ENCODE peak calls at places on chromosomes 5 and 9, in eight cellular contexts. H is choroid plexus epithelial cell, U is Calu3, Y is progenitor cell of endocrine pancreas, E is stomach, T is lung, V is AG04450, W is HepG2. S is an unnamed sample.

GRCh38 chr9:8799231-8800014 is 999.8 kb upstream of the DMAC1 start:
- DNase-seq in Y (no peak), V (no peak), T (no peak), H (no peak), W (no peak), U (no peak), E (no peak), S (no peak)

GRCh38 chr9:76560481-76560891 is 101.5 kb downstream of the GCNT1 start:
- DNase-seq in U (peak; percentile 38), H (peak; percentile 90), Y (no peak), E (no peak), T (no peak), W (no peak), V (no peak), S (no peak)

GRCh38 chr9:131282175-131282574 is 5.9 kb upstream of the FAM78A start:
- DNase-seq in W (no peak), E (no peak), Y (no peak), H (no peak), V (no peak), U (no peak), T (no peak), S (no peak)

GRCh38 chr5:104859437-104859836 is 1296.8 kb upstream of the NUDT12 start:
- DNase-seq in U (no peak), Y (no peak), H (peak; percentile 54), V (no peak), W (no peak), E (no peak), T (no peak), S (no peak)

GRCh38 chr9:126389958-126390357 is 63.3 kb downstream of the MVB12B start:
- DNase-seq in W (no peak), V (no peak), H (no peak), E (no peak), Y (no peak), T (no peak), U (no peak), S (no peak)

GRCh38 chr9:37929441-37929895 is 25.5 kb upstream of the SLC25A51 start:
- DNase-seq in U (no peak), H (peak; percentile 70), W (no peak), Y (no peak), V (no peak), E (no peak), T (no peak), S (no peak)

GRCh38 chr9:34662544-34663295 is at the start of gene CCL27:
- DNase-seq in U (no peak), V (no peak), W (no peak), E (no peak), H (no peak), Y (no peak), T (no peak), S (no peak)

GRCh38 chr9:125529589-125530515 is 177.2 kb downstream of the MAPKAP1 start:
- DNase-seq in V (no peak), U (no peak), W (no peak), H (no peak), Y (no peak), T (no peak), E (no peak), S (no peak)

DNA sequence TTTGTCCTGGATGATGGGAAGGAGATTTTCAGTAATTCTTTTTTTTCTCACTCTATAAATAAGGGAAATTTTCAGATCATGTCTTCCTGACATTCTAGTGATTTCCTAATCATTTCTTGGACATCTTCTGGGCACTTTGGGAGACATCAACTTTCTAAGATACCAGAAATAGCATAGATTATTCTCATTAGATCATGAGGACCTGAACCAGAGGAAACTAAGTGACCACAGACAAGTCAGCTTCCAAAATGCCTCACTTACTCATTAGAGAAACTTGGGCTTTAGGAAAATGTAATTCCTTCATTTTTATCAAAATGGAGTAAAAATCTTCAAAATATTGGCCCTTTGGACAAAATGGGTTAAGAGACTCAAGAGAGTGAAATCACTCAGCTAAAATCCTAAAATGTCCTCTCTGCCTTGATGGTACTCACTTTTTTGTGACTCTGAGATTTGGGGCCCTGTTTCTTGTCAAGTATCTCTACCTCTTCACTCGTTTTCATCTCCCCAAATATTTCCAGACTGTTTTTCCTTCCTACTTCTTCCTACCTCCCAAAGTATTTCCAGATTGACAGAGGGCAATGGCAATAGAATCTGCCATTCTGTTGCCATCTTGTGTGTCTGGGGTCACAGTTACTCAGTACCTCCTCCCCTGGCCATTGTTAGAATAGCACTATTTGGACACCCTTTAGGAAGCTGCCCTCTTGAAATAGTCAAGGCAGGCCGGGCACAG is 194.5 kb downstream of the NR3C1 start:
- DNase-seq in V (no peak), Y (no peak), T (no peak), H (no peak), W (no peak), E (no peak), U (no peak), S (no peak)
- TF ChIP-seq CTCF in V (peak; percentile 22), Y (no peak), T (no peak), H (peak; percentile 30), W (no peak), E (no peak), U (peak; percentile 26), S (peak; percentile 14)

DNA sequence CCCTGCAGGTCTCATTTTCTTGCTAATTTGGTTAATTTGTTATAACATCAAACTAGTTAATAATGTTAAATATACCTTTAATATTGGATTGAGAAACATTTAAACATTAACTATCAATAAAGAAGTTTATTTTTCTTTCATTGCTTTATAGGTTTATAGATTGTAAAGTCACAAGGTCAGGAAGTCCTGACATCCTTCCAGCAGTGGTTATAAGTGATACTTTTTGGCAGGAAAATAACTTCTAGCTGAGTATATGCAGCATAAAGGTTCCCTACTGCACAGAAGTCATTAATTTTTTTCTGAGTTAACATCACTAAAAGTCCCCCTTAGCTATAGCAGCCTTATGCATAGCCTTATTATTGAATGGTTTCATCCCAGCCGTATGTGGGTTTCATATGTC is 85.5 kb downstream of the LNPEP start:
- DNase-seq in Y (no peak), H (no peak), T (no peak), V (no peak), E (no peak), W (no peak), U (no peak), S (no peak)
- TF ChIP-seq CTCF in Y (no peak), H (no peak), T (no peak), V (no peak), E (no peak), W (no peak), U (no peak), S (no peak)

GRCh38 chr5:147455321-147455720 is 54.5 kb downstream of the DPYSL3 start:
- DNase-seq in T (no peak), H (peak; percentile 47), U (no peak), W (no peak), Y (no peak), E (no peak), V (no peak), S (no peak)
- TF ChIP-seq CTCF in T (no peak), H (no peak), U (no peak), W (no peak), Y (no peak), E (no peak), V (no peak), S (no peak)

GRCh38 chr5:176821441-176821840 is 11.1 kb downstream of the UNC5A start:
- DNase-seq in H (no peak), U (no peak), Y (no peak), E (no peak), W (no peak), T (no peak), V (no peak), S (no peak)
- TF ChIP-seq CTCF in H (no peak), U (no peak), Y (no peak), E (no peak), W (no peak), T (no peak), V (no peak), S (no peak)

DNA sequence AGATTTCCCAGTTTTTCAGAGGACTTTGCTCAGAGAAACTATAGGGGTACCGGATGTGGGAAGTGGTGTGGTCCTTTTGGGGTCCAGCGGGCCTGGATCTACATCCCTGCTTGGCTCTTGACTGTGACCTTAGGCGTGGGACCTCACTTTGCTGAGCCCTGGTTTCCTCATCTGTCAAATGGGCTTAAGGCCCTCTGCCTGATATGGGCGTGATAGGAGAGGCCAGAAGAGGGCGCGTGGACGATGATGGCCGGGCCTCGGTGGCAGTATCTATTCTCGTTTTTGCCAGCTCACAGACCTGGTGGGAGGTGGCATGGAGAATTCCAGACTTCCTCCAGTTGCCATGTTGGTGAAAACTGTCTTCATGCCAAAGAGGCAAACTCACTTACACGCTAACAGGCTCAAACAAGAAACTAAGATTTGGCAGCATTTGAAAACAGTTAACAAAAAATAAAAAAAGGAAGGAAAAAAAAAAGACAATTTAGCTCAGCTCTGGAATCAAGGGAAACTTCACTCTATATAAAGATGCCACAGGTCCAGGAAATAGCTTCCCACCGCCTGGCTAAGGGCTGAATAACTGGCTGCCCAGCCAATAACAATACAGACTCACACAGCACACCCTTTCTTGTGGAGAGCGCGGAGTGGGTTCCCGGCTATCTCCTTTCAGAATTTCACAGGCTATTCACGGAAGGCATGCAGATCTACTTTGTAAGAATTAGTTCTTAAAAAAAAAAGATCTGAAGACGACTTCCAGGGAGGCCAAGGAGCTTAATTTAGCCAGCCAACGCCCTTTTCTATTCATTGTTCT is 1.7 kb downstream of the SH3PXD2B start:
- DNase-seq in T (no peak), H (peak; percentile 76), V (no peak), E (peak; percentile 31), W (no peak), Y (no peak), U (peak; percentile 30), S (no peak)
- TF ChIP-seq CTCF in T (no peak), H (peak; percentile 14), V (peak; percentile 3), E (no peak), W (no peak), Y (no peak), U (no peak), S (no peak)

GRCh38 chr5:78641060-78641474 is 7.5 kb downstream of the LHFPL2 start:
- DNase-seq in W (peak; percentile 87), Y (no peak), H (no peak), U (no peak), V (no peak), T (no peak), E (no peak), S (no peak)

GRCh38 chr5:78639811-78640210 is 8.8 kb downstream of the LHFPL2 start:
- DNase-seq in V (no peak), H (no peak), Y (no peak), T (no peak), E (no peak), W (no peak), U (no peak), S (no peak)

GRCh38 chr5:78642701-78643100 is 5.9 kb downstream of the LHFPL2 start:
- DNase-seq in Y (no peak), E (no peak), V (no peak), T (no peak), U (no peak), W (no peak), H (no peak), S (no peak)

GRCh38 chr5:78638973-78639669 is 9.5 kb downstream of the LHFPL2 start:
- DNase-seq in V (no peak), W (no peak), U (no peak), T (no peak), H (no peak), E (no peak), Y (no peak), S (no peak)

GRCh38 chr5:78640622-78641021 is 8.0 kb downstream of the LHFPL2 start:
- DNase-seq in V (no peak), W (peak; percentile 13), U (no peak), E (no peak), Y (no peak), H (no peak), T (no peak), S (no peak)
- TF ChIP-seq CTCF in V (no peak), W (no peak), U (no peak), E (no peak), Y (no peak), H (no peak), T (no peak), S (no peak)